ENCODE peak calls at places on chromosomes 12 and 14, in six cellular contexts. A, F, P, S, C and K are unnamed samples.

GRCh38 chr14:68211886-68212285 is 392.3 kb downstream of the RAD51B start:
- DNase-seq in S (no peak), C (no peak), P (no peak), F (no peak), A (no peak), K (no peak)

GRCh38 chr14:105299654-105300541 is 903 bp downstream of the BRF1 start:
- DNase-seq in C (peak; percentile 63), A (no peak), S (peak; percentile 14), P (no peak), F (no peak), K (peak; percentile 67)

GRCh38 chr14:36556811-36557433 is 25.5 kb downstream of the NKX2-8 start:
- DNase-seq in S (peak; percentile 20), P (peak; percentile 13), C (no peak), A (peak; percentile 28), F (peak; percentile 15), K (peak; percentile 54)

GRCh38 chr12:112319395-112319794 is 62.8 kb downstream of the HECTD4 start:
- DNase-seq in F (no peak), P (no peak), A (no peak), C (no peak), S (no peak), K (no peak)

GRCh38 chr14:69483765-69484443 is 624 bp upstream of the PLEKHD1 start:
- DNase-seq in P (peak; percentile 21), F (peak; percentile 7), S (no peak), C (peak; percentile 50), A (peak; percentile 57), K (peak; percentile 81)

GRCh38 chr12:110042260-110042659 is 6.1 kb downstream of the C12orf76 start:
- DNase-seq in P (no peak), A (no peak), F (no peak), S (no peak), C (no peak), K (no peak)

GRCh38 chr12:76346798-76347420 is 1.3 kb downstream of the BBS10 start:
- DNase-seq in P (peak; percentile 84), F (peak; percentile 73), S (peak; percentile 72), C (peak; percentile 52), A (peak; percentile 43), K (no peak)

GRCh38 chr12:30450872-30451271 is 244.8 kb downstream of the IPO8 start:
- DNase-seq in F (no peak), S (peak; percentile 63), C (no peak), P (peak; percentile 67), A (peak; percentile 14), K (no peak)

GRCh38 chr14:34398024-34398423 is 64.0 kb downstream of the SPTSSA start:
- DNase-seq in S (no peak), A (no peak), F (no peak), C (no peak), P (peak; percentile 5), K (no peak)

GRCh38 chr12:14270392-14270791 is 95.1 kb upstream of the ATF7IP start:
- DNase-seq in S (no peak), C (no peak), A (no peak), F (no peak), P (no peak), K (no peak)
- H3K4me3 ChIP-seq in S (no peak overlapping the region), C (no peak overlapping the region), A (no peak overlapping the region), F (no peak overlapping the region), P (no peak overlapping the region), K (no peak overlapping the region)

DNA sequence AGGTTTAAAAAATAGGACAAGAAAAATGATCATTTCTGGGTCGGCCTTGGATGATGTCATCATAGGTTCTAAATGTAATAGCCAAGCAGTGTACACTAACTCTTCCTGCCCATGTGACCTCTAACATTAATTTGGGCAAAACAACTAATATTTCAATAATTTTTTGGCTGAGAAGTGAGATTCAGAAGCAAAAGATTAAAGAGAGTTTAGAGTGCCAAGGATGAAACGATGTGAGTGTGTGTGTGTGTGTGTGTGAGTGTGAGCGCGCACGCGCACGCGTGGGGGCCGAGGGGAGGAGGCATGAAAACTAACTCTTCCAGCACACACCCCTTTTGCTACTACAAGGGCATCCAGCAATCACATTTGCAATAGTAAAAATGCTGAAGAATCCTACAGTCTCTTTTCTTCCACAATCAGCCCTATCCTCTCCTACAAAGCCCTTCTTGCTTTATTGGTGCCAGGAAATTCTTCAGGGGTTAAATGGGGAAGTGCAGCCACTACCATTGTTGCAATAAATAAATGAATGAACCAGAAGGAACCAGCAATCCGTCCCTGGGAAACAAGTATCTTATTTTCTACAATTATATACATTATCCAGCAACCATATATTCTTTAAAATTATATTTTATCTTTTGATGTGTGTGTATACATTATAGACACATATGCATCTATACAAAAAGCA is 52.9 kb downstream of the PEBP1 start:
- DNase-seq in A (no peak), P (peak; percentile 74), F (peak; percentile 69), C (peak; percentile 55), S (peak; percentile 30), K (no peak)
- H3K4me3 ChIP-seq in A (no peak overlapping the region), P (peak overlapping the region; percentile 71), F (peak overlapping the region; percentile 46), C (no peak overlapping the region), S (no peak overlapping the region), K (no peak overlapping the region)

DNA sequence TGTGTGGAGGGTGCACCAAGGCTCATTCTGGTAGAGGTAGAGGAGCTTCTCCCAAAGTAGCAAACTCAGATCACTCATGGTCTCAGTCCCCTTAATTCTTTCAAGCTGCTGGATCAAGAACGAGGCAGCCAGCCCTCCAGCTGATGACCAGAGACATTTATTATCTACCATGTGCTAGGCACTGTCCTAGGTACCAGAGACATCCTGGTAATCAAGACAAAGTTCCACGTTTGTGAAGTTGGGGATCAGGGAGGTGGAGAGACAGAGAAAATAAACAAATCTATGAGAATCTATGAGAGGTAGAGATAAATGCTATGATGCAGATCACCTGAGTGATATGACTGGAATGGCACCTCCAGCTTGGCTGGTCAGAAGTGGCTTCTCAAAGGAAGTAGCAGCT is 130.2 kb downstream of the CRADD start:
- DNase-seq in P (no peak), S (no peak), F (no peak), A (no peak), C (no peak), K (no peak)
- H3K4me3 ChIP-seq in P (no peak overlapping the region), S (no peak overlapping the region), F (no peak overlapping the region), A (no peak overlapping the region), C (no peak overlapping the region), K (no peak overlapping the region)

GRCh38 chr12:15152864-15153263 is 68.4 kb downstream of the RERG start:
- DNase-seq in P (peak; percentile 27), C (no peak), A (no peak), F (peak; percentile 77), S (peak; percentile 93), K (no peak)

GRCh38 chr12:15154108-15154507 is 67.1 kb downstream of the RERG start:
- DNase-seq in S (no peak), A (no peak), P (no peak), F (no peak), C (no peak), K (no peak)

GRCh38 chr12:15155271-15155670 is 65.9 kb downstream of the RERG start:
- DNase-seq in C (peak; percentile 56), F (no peak), A (no peak), P (no peak), S (peak; percentile 21), K (no peak)

GRCh38 chr12:15151141-15152091 is 69.8 kb downstream of the RERG start:
- DNase-seq in F (peak; percentile 41), C (no peak), A (peak; percentile 24), S (peak; percentile 50), P (peak; percentile 48), K (peak; percentile 31)

GRCh38 chr12:15152456-15152855 is 68.8 kb downstream of the RERG start:
- DNase-seq in C (peak; percentile 56), S (peak; percentile 40), P (peak; percentile 22), F (peak; percentile 40), A (no peak), K (no peak)
- H3K4me3 ChIP-seq in C (no peak overlapping the region), S (no peak overlapping the region), P (no peak overlapping the region), F (no peak overlapping the region), A (no peak overlapping the region), K (no peak overlapping the region)

GRCh38 chr14:97977711-97978261 is 1180.6 kb downstream of the VRK1 start:
- DNase-seq in A (no peak), S (no peak), P (peak; percentile 53), F (peak; percentile 29), C (peak; percentile 83), K (peak; percentile 34)
- H3K4me3 ChIP-seq in A (no peak overlapping the region), S (no peak overlapping the region), P (peak overlapping the region; percentile 26), F (peak overlapping the region; percentile 12), C (peak overlapping the region; percentile 3), K (no peak overlapping the region)

GRCh38 chr14:76253111-76253510 is 101.4 kb downstream of the GPATCH2L start:
- DNase-seq in F (no peak), P (no peak), A (no peak), C (no peak), S (no peak), K (no peak)
- H3K4me3 ChIP-seq in F (no peak overlapping the region), P (no peak overlapping the region), A (no peak overlapping the region), C (no peak overlapping the region), S (no peak overlapping the region), K (no peak overlapping the region)

DNA sequence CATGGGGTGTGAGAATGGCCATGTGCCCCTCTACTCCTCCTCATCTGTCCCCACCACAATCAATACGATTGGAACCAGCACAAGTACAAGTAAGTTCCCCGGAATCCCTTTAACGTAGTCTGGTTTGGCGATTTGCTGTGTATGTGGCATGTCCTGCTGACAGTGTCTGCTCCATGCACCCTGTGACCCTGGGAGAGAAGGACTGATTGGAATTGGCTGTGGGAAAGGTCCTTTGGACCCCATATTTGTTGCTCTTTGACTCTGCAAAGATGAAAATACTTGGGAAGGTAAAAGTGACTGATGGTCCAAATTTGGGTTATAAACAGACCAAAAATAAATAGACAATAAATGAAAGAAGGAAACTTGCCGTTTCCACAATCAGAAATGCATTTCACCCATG is 135.6 kb downstream of the SAMD4A start:
- DNase-seq in C (no peak), P (no peak), F (no peak), A (no peak), S (no peak), K (no peak)
- H3K4me3 ChIP-seq in C (no peak overlapping the region), P (no peak overlapping the region), F (no peak overlapping the region), A (no peak overlapping the region), S (no peak overlapping the region), K (no peak overlapping the region)

DNA sequence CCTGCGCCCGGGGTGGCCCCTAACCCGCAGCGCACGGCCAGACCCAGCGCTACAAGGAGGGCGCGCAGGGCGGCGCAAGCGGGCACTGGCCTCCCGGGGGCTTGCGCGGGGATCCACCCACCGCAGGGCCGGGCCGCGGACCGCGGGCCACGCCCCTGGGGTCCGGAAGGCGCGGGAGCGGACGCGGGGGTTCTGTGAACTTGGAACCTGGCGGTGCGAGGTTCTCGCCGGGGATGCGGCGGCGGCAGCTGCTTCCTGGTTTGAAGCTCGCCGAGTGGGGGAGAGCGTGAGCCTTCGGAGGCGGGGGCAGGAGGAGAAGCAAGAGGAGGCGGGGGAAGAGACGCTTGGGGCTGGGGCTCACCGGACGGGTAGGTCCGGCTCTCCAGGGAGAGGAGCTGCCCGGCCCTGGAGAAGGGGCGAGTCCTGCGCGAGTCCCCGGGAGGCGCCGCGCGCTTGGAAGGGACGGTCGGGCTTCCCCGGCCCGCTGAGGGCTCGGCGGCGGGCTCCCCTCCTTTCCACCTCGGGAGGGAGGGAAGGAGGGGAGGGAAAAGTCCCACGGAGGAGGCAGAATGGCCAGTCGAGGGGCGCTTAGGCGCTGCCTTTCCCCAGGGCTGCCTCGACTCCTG is at the start of gene PRKCH:
- DNase-seq in P (peak; percentile 11), C (peak; percentile 87), S (peak; percentile 92), A (peak; percentile 89), F (peak; percentile 43), K (peak; percentile 89)
- H3K4me3 ChIP-seq in P (peak within 1 kb of the TSS; percentile 57), C (no peak within 1 kb of the TSS), S (peak within 1 kb of the TSS; percentile 55), A (peak within 1 kb of the TSS; percentile 10), F (peak within 1 kb of the TSS; percentile 35), K (peak within 1 kb of the TSS; percentile 63)

GRCh38 chr12:119615518-119616475 is 22.2 kb downstream of the TMEM233 start:
- DNase-seq in A (no peak), F (no peak), S (no peak), P (no peak), C (no peak), K (no peak)
- H3K4me3 ChIP-seq in A (no peak overlapping the region), F (no peak overlapping the region), S (no peak overlapping the region), P (no peak overlapping the region), C (no peak overlapping the region), K (no peak overlapping the region)

GRCh38 chr14:63854330-63854729 is 1.5 kb downstream of the SYNE2 start:
- DNase-seq in P (no peak), F (peak; percentile 9), A (no peak), S (no peak), C (no peak), K (no peak)
- H3K4me3 ChIP-seq in P (peak overlapping the region; percentile 71), F (peak overlapping the region; percentile 65), A (no peak overlapping the region), S (peak overlapping the region; percentile 77), C (peak overlapping the region; percentile 98), K (peak overlapping the region; percentile 70)